ENCODE peak calls at places on chromosomes 16 and 17, in four cellular contexts. J, A, R and P are unnamed samples.

GRCh38 chr17:50961282-50962220 is 95.4 kb upstream of the TOB1 start:
- DNase-seq in R (no peak), A (no peak), J (no peak), P (no peak)

GRCh38 chr17:3040882-3041281 is 22.5 kb downstream of the OR1D5 start:
- DNase-seq in A (no peak), R (no peak), J (no peak), P (no peak)

GRCh38 chr16:77335652-77336234 is 99.1 kb downstream of the ADAMTS18 start:
- DNase-seq in A (no peak), J (no peak), R (no peak), P (no peak)

GRCh38 chr17:68800731-68801130 is 154.5 kb downstream of the ABCA8 start:
- DNase-seq in R (no peak), A (no peak), J (no peak), P (no peak)

GRCh38 chr17:64441772-64442549 is 7.0 kb upstream of the MILR1 start:
- DNase-seq in A (no peak), R (no peak), J (no peak), P (no peak)

GRCh38 chr16:87424260-87424659 is 32.1 kb downstream of the MAP1LC3B start:
- DNase-seq in A (no peak), R (no peak), J (no peak), P (no peak)

GRCh38 chr17:65366102-65366844 is 195.2 kb downstream of the AXIN2 start:
- DNase-seq in J (no peak), R (no peak), A (no peak), P (no peak)

GRCh38 chr16:75491876-75492275 is 3.4 kb downstream of the CHST6 start:
- DNase-seq in A (no peak), R (no peak), J (no peak), P (no peak)

GRCh38 chr17:44266402-44267164 is 1.4 kb downstream of the SLC4A1 start:
- DNase-seq in J (no peak), R (no peak), A (peak; percentile 97), P (no peak)

GRCh38 chr17:58254803-58255202 is 16.4 kb downstream of the LPO start:
- DNase-seq in A (no peak), R (no peak), J (no peak), P (peak; percentile 22)

GRCh38 chr16:81443688-81444447 is 740 bp upstream of the CMIP start:
- DNase-seq in J (no peak), A (no peak), R (no peak), P (no peak)

GRCh38 chr17:143785-144281 is 6.5 kb downstream of the SCGB1C2 start:
- DNase-seq in R (no peak), J (peak; percentile 34), A (peak; percentile 88), P (peak; percentile 29)

GRCh38 chr17:9788582-9788981 is 2.8 kb downstream of the DHRS7C start:
- DNase-seq in R (no peak), A (no peak), J (no peak), P (no peak)

GRCh38 chr17:21252875-21253645 is at the start of gene NATD1:
- DNase-seq in J (peak; percentile 44), A (peak; percentile 79), R (no peak), P (peak; percentile 65)

GRCh38 chr16:84360170-84360569 is 8.2 kb upstream of the ATP2C2 start:
- DNase-seq in J (no peak), R (no peak), A (no peak), P (no peak)

GRCh38 chr17:81154961-81155360 is 10.3 kb upstream of the PVALEF start:
- DNase-seq in J (no peak), R (no peak), A (no peak), P (no peak)
- TF ChIP-seq EGR1 in J (no peak), R (no peak), A (no peak), P (no peak)

GRCh38 chr16:383326-384020 is 1.7 kb upstream of the PGAP6 start:
- DNase-seq in J (peak; percentile 79), A (no peak), R (peak; percentile 50), P (peak; percentile 59)
- TF ChIP-seq EGR1 in J (peak; percentile 32), A (no peak), R (no peak), P (no peak)

GRCh38 chr17:72782985-72783701 is 309.3 kb downstream of the SLC39A11 start:
- DNase-seq in A (no peak), R (no peak), J (no peak), P (no peak)
- TF ChIP-seq EGR1 in A (no peak), R (no peak), J (no peak), P (no peak)

GRCh38 chr16:72050769-72051464 is 3.4 kb upstream of the HP start:
- DNase-seq in R (no peak), J (no peak), A (no peak), P (no peak)
- TF ChIP-seq EGR1 in R (no peak), J (no peak), A (no peak), P (no peak)

DNA sequence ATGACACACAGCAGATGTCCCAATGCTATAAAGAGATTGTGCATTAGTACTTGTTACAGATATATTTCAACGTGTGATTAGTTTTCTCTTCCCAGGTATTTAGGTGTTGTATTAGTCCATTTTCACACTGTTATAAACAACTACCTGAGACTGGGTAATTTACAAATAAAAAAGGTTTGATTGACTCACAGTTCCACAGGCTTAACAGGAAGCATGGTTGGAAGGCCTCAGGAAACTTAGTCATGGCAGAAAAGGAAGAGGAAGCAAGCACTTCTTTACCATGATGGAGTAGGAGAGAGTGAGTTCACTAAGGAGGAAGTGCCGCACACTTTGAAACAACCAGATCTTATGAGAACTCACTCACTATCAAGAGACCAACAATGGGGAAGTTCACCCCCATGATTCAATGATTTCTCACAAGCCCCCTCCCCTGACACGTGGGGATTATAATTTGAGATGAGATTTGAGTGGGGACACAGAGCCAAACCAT is 1343.7 kb upstream of the GOT2 start:
- DNase-seq in R (no peak), J (no peak), A (no peak), P (no peak)
- TF ChIP-seq EGR1 in R (no peak), J (no peak), A (no peak), P (no peak)

GRCh38 chr17:20063665-20064648 is 54.8 kb downstream of the SPECC1 start:
- DNase-seq in A (no peak), J (no peak), R (peak; percentile 76), P (peak; percentile 33)

DNA sequence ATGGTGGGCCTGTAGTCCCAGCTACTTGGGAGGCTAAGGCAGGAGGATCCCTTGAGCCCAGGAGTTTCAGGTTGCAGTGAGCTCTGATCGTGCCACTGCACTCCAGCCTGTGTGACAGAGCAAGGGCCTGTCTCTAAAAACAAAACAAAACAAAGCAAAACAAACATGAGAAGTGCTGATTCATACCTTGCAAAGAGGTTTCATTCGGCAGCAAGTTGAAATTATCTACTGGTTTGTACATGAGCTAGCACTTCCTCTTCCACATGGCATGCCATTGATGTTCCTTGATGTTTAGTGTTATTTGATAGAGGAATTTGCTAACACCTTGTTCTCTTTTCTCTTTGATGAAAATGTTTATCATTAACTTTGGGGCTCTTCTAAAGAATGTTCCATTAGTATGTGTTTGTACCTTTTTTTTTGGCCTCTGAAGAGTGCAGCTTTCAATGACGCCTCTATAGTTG is 50.6 kb downstream of the SPECC1 start:
- DNase-seq in R (peak; percentile 64), A (no peak), J (no peak), P (no peak)
- TF ChIP-seq EGR1 in R (no peak), A (no peak), J (no peak), P (no peak)

GRCh38 chr16:24955975-24956731 is 59.0 kb downstream of the ARHGAP17 start:
- DNase-seq in J (no peak), A (no peak), R (no peak), P (no peak)
- TF ChIP-seq EGR1 in J (no peak), A (no peak), R (no peak), P (no peak)

GRCh38 chr17:82609655-82610054 is 38.6 kb downstream of the WDR45B start:
- DNase-seq in J (no peak), R (no peak), A (no peak), P (no peak)

GRCh38 chr17:82604532-82604931 is 43.7 kb downstream of the WDR45B start:
- DNase-seq in A (no peak), J (no peak), R (no peak), P (no peak)

GRCh38 chr17:82605939-82606600 is 42.2 kb downstream of the WDR45B start:
- DNase-seq in J (no peak), A (no peak), R (no peak), P (no peak)

GRCh38 chr17:82611140-82612058 is 36.8 kb downstream of the WDR45B start:
- DNase-seq in A (peak; percentile 58), R (no peak), J (no peak), P (no peak)

GRCh38 chr17:82608816-82609215 is 39.4 kb downstream of the WDR45B start:
- DNase-seq in J (no peak), A (no peak), R (no peak), P (no peak)
- TF ChIP-seq EGR1 in J (no peak), A (no peak), R (no peak), P (no peak)

DNA sequence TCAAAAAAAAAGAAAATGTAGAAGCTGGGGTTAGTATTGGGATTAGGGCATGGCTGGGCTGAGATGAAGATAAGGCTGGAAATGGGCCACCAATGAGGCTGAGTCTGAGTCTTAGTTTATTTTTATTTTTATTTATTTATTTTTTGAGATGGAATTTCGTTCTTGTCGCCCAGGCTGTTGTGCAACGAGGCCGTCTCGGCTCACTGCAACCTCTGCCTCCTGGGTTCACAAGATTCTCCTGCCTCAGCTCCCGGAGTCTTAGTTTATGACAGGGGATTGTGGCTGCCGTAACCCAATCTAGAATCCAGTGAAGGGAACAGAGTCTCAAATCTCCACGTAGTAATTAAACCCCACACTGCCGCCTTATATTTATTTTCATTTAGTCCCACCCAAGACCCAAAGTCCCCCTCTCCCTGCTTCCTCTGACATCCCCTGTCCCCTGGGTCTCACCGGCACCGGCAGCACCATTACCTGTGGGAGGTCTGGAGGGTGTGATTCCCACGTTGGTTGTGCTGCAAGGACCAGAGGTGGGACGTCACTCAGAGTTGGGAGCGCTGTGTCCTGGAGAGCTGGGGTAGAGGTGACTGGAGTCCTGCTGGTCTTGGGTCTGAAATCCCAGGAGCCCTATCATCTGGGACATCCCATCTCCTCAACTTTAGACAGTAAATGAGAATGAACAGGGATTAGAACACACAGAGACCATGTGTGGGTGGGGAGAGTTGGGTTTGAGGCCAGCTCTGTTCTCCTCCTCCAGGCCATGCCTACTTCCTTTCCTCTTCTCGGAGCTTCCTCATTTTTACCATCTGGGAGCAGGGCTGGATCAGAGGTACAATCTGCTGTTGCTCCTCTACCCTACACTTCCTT is at the start of gene CLEC10A:
- DNase-seq in A (no peak), R (no peak), J (no peak), P (no peak)
- TF ChIP-seq EGR1 in A (no peak), R (no peak), J (no peak), P (no peak)